ENCODE peak calls at places on chromosomes 16 and 17, in nine cellular contexts. V is transverse colon, Z is GM12878, D is endothelial cell of umbilical vein, R is esophagus muscularis mucosa, N is H1, M is spleen, J is K562, E is stomach. T is an unnamed sample.

GRCh38 chr17:61058066-61058465 is 341.6 kb upstream of the TBX2 start:
- DNase-seq in V (no peak), Z (no peak), D (no peak), R (no peak), N (no peak), M (no peak), J (no peak), E (no peak), T (no peak)

GRCh38 chr17:44911133-44912001 is 3.9 kb downstream of the GFAP start:
- DNase-seq in V (peak), Z (no peak), D (peak), R (no peak), N (peak), M (peak), J (peak), E (peak), T (no peak)

GRCh38 chr16:81380932-81381331 is 63.7 kb upstream of the CMIP start:
- DNase-seq in V (no peak), Z (no peak), D (no peak), R (no peak), N (no peak), M (no peak), J (no peak), E (no peak), T (no peak)

GRCh38 chr17:34781571-34782108 is 179.6 kb downstream of the CCT6B start:
- DNase-seq in V (no peak), Z (no peak), D (no peak), R (no peak), N (no peak), M (no peak), J (no peak), E (no peak), T (no peak)

GRCh38 chr17:69908599-69909368 is 166.2 kb upstream of the KCNJ16 start:
- DNase-seq in V (no peak), Z (no peak), D (no peak), R (no peak), N (no peak), M (no peak), J (peak), E (no peak), T (no peak)

GRCh38 chr16:2042666-2043295 is 4.9 kb downstream of the NTHL1 start:
- DNase-seq in V (no peak), Z (no peak), D (no peak), R (no peak), N (no peak), M (no peak), J (peak), E (no peak), T (no peak)

GRCh38 chr17:75047398-75048098 is 523 bp downstream of the KCTD2 start:
- DNase-seq in V (peak), Z (no peak), D (peak), R (no peak), N (no peak), M (peak), J (peak), E (no peak), T (peak)

GRCh38 chr17:76053230-76054111 is 18.8 kb downstream of the SRP68 start:
- DNase-seq in V (no peak), Z (no peak), D (peak), R (no peak), N (no peak), M (no peak), J (peak), E (no peak), T (no peak)

GRCh38 chr16:73846292-73846849 is 450.2 kb upstream of the PSMD7 start:
- DNase-seq in V (no peak), Z (no peak), D (no peak), R (no peak), N (peak), M (no peak), J (no peak), E (no peak), T (no peak)

GRCh38 chr17:82463391-82463790 is 4.8 kb downstream of the NARF start:
- DNase-seq in V (no peak), Z (no peak), D (no peak), R (no peak), N (no peak), M (no peak), J (no peak), E (no peak), T (no peak)

GRCh38 chr17:28982191-28982793 is 23.5 kb downstream of the SEZ6 start:
- DNase-seq in V (peak), Z (peak), D (peak), R (no peak), N (no peak), M (peak), J (no peak), E (no peak), T (no peak)

GRCh38 chr16:4945560-4946502 is 8.9 kb upstream of the PPL start:
- DNase-seq in V (no peak), Z (no peak), D (no peak), R (no peak), N (no peak), M (no peak), J (no peak), E (no peak), T (peak)

GRCh38 chr16:68257251-68257905 is 6.9 kb upstream of the SLC7A6 start:
- DNase-seq in V (peak), Z (no peak), D (no peak), R (no peak), N (no peak), M (no peak), J (no peak), E (no peak), T (no peak)

GRCh38 chr16:28304214-28304613 is 11.9 kb downstream of the SBK1 start:
- DNase-seq in V (no peak), Z (no peak), D (peak), R (no peak), N (peak), M (no peak), J (peak), E (peak), T (no peak)

GRCh38 chr17:28701987-28702751 is 9.5 kb downstream of the PROCA1 start:
- DNase-seq in V (no peak), Z (no peak), D (no peak), R (no peak), N (no peak), M (no peak), J (no peak), E (no peak), T (no peak)

GRCh38 chr17:31508310-31509094 is 117.0 kb downstream of the RAB11FIP4 start:
- DNase-seq in V (no peak), Z (peak), D (no peak), R (no peak), N (no peak), M (peak), J (peak), E (peak), T (no peak)

GRCh38 chr16:68411086-68411485 is 37.2 kb downstream of the SMPD3 start:
- DNase-seq in V (no peak), Z (no peak), D (no peak), R (no peak), N (no peak), M (peak), J (no peak), E (no peak), T (no peak)

GRCh38 chr16:14576532-14576931 is 53.5 kb downstream of the PARN start:
- DNase-seq in V (no peak), Z (no peak), D (no peak), R (no peak), N (no peak), M (no peak), J (no peak), E (no peak), T (no peak)

GRCh38 chr16:23745263-23745662 is 9.6 kb upstream of the CHP2 start:
- DNase-seq in V (no peak), Z (no peak), D (no peak), R (no peak), N (no peak), M (no peak), J (no peak), E (no peak), T (no peak)

GRCh38 chr16:47990676-47991075 is 165.1 kb downstream of the ABCC12 start:
- DNase-seq in V (no peak), Z (no peak), D (no peak), R (peak), N (no peak), M (no peak), J (no peak), E (no peak), T (no peak)

GRCh38 chr17:31486351-31487062 is 95.0 kb downstream of the RAB11FIP4 start:
- DNase-seq in V (peak), Z (no peak), D (no peak), R (no peak), N (no peak), M (peak), J (no peak), E (peak), T (no peak)

GRCh38 chr16:51245306-51245705 is 94.2 kb upstream of the SALL1 start:
- DNase-seq in V (no peak), Z (no peak), D (no peak), R (no peak), N (no peak), M (no peak), J (no peak), E (no peak), T (no peak)

GRCh38 chr17:72455562-72455961 is 334.7 kb downstream of the SOX9 start:
- DNase-seq in V (no peak), Z (no peak), D (no peak), R (no peak), N (no peak), M (peak), J (no peak), E (no peak), T (no peak)

DNA sequence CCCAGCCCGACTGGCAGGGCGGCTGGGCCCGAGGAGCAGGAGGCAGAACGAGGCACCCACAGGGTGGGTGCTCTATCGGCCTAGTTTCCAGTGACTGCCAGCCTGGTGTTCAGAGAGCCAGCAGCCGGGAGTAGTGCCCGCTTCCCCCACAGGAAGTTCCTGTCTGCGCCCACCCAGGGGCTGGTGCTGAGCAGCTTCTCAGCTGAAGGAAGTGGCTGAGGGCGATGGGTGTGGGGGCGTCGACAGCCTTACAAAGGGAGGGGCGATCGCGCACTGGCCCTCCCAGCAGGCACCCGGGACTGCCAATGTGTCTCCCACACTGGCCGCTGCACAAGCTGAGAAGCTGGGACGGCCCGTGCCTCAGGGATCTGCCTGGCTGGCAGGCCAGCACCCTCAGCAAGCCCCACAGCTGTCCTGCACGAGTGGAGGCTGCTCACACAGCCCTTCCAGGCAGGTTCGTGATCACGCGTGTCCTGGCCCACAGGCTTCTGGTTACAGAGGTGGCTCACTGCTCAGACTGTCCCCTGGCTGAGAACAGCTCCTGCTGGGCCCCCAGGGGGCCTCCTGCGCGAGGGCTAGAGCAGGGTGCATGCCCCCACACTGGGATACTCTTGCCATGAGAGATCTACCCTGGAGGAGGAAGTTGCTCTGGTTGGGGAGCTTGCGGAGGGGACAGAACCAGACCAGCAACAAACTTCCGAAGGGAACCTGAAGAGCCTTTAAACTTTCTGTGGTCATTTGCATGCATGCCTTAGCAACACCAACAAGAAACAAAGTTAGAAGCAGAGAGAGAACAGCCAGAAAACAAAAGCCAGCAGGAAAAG is 2.5 kb downstream of the RNF166 start:
- DNase-seq in V (peak), Z (no peak), D (peak), R (no peak), N (no peak), M (peak), J (no peak), E (peak), T (no peak)
- TF ChIP-seq POLR2AphosphoS5 in V (no peak), Z (no peak), D (peak), R (no peak), N (no peak), M (peak), J (no peak), E (peak), T (no peak)

GRCh38 chr17:48542956-48543853 is 1.7 kb downstream of the HOXB2 start:
- DNase-seq in V (peak), Z (no peak), D (peak), R (no peak), N (peak), M (no peak), J (peak), E (no peak), T (no peak)

GRCh38 chr17:48543854-48544355 is 1.0 kb downstream of the HOXB2 start:
- DNase-seq in V (no peak), Z (no peak), D (no peak), R (no peak), N (no peak), M (no peak), J (no peak), E (no peak), T (no peak)

GRCh38 chr17:48541574-48542113 is 3.3 kb downstream of the HOXB2 start:
- DNase-seq in V (peak), Z (no peak), D (no peak), R (no peak), N (peak), M (no peak), J (peak), E (no peak), T (peak)

GRCh38 chr17:48541036-48541573 is 3.8 kb downstream of the HOXB2 start:
- DNase-seq in V (no peak), Z (no peak), D (peak), R (no peak), N (no peak), M (no peak), J (peak), E (no peak), T (no peak)

GRCh38 chr17:48542114-48542955 is 2.6 kb downstream of the HOXB2 start:
- DNase-seq in V (no peak), Z (no peak), D (peak), R (no peak), N (no peak), M (no peak), J (peak), E (no peak), T (no peak)
- TF ChIP-seq POLR2A in V (no peak), Z (no peak), D (no peak), R (no peak), N (no peak), M (no peak), J (peak), E (no peak), T (no peak)

GRCh38 chr17:57889252-57889651 is 39.4 kb upstream of the MRPS23 start:
- DNase-seq in V (no peak), Z (no peak), D (no peak), R (no peak), N (no peak), M (no peak), J (no peak), E (no peak), T (no peak)
- H3K27ac ChIP-seq in V (peak), Z (no peak), D (peak), R (peak), N (no peak), M (no peak), J (no peak), E (peak), T (peak)

DNA sequence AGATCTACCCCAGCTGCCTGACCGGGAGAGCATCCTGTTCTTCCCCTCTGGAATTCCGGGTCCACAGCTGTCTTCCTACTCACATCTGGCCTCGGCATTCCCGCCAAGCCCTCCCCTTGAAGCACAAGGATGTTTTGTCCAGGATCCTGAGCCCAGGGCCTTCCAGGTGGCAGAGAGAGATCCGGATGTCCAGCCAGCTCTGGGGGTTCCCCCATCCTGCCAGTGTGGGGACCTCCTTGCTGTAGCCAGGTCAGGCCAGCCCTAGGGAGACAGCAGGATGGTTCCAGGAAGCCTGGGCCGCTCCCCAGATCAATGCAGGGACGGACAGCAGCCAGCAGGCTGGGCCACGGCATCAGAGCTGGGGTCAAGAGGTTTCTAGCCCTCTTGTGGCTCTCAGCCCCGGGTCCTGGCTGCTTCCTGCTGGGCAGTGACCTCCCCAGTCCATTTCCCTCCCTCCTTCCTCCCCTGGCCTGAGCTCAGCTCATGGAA is 55.3 kb downstream of the SOCS3 start:
- DNase-seq in V (no peak), Z (no peak), D (peak), R (no peak), N (no peak), M (no peak), J (no peak), E (no peak), T (peak)
- TF ChIP-seq POLR2AphosphoS5 in V (no peak), Z (no peak), D (no peak), R (peak), N (no peak), M (peak), J (no peak), E (no peak), T (no peak)

GRCh38 chr17:63419949-63420867 is 25.9 kb downstream of the CYB561 start:
- DNase-seq in V (no peak), Z (no peak), D (peak), R (no peak), N (no peak), M (no peak), J (peak), E (no peak), T (no peak)
- TF ChIP-seq POLR2A in V (no peak), Z (no peak), D (peak), R (no peak), N (no peak), M (no peak), J (no peak), E (no peak), T (no peak)

DNA sequence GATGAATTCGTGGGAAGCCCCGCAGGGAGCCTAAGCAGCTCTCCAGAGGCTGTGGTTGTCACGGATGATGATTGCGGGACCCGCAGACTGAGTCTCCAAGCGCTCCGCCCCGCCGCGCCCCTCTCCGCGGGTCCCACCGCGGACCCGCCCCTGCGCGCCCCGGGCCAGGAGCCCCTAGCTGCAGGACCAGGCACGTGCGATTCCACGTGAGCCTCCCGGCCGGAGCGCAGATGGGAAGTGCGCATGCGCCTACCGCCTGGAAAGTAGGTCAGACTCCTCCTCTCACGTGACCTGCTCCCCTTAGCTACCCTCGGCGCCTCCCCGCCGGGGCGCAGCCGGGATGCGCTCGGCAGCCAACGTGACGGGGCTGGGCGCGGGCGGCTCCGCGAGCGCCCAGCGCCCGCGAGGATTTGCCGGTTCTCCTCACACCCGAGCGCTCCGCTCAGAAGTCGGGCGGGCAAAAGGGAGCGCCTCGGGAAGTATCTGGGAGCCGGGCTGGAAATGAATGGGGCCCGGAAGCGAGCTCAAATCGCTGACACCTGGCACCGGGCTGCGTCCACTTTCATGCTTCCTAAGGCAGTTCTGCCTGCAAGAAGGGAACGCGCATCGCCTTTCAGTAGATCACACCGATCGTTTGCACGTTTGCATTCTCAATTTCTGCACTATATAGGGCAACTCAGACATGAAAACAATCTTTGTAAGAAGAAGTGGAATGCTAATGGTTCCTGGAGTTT is 26.4 kb upstream of the HLF start:
- DNase-seq in V (peak), Z (peak), D (peak), R (peak), N (peak), M (peak), J (peak), E (peak), T (peak)
- H3K27ac ChIP-seq in V (peak), Z (no peak), D (no peak), R (peak), N (no peak), M (peak), J (peak), E (peak), T (peak)

GRCh38 chr17:63478814-63479494 is 2.1 kb downstream of the ACE start:
- DNase-seq in V (peak), Z (no peak), D (peak), R (no peak), N (peak), M (peak), J (peak), E (peak), T (peak)
- TF ChIP-seq POLR2AphosphoS5 in V (peak), Z (no peak), D (no peak), R (peak), N (no peak), M (no peak), J (no peak), E (peak), T (peak)

GRCh38 chr16:85638248-85638647 is 25.1 kb downstream of the GSE1 start:
- DNase-seq in V (no peak), Z (no peak), D (no peak), R (no peak), N (no peak), M (no peak), J (no peak), E (no peak), T (no peak)

GRCh38 chr16:85640254-85640558 is 27.1 kb downstream of the GSE1 start:
- DNase-seq in V (no peak), Z (no peak), D (no peak), R (no peak), N (no peak), M (no peak), J (no peak), E (no peak), T (no peak)

GRCh38 chr16:85638695-85639409 is 25.7 kb downstream of the GSE1 start:
- DNase-seq in V (no peak), Z (no peak), D (no peak), R (no peak), N (no peak), M (no peak), J (no peak), E (peak), T (no peak)

GRCh38 chr16:85640606-85641005 is 27.5 kb downstream of the GSE1 start:
- DNase-seq in V (no peak), Z (no peak), D (no peak), R (no peak), N (no peak), M (no peak), J (no peak), E (no peak), T (no peak)

GRCh38 chr16:85639529-85640253 is 26.6 kb downstream of the GSE1 start:
- DNase-seq in V (no peak), Z (no peak), D (no peak), R (no peak), N (no peak), M (no peak), J (no peak), E (peak), T (peak)
- TF ChIP-seq POLR2A in V (no peak), Z (no peak), D (no peak), R (no peak), N (no peak), M (no peak), J (no peak), E (no peak), T (no peak)

DNA sequence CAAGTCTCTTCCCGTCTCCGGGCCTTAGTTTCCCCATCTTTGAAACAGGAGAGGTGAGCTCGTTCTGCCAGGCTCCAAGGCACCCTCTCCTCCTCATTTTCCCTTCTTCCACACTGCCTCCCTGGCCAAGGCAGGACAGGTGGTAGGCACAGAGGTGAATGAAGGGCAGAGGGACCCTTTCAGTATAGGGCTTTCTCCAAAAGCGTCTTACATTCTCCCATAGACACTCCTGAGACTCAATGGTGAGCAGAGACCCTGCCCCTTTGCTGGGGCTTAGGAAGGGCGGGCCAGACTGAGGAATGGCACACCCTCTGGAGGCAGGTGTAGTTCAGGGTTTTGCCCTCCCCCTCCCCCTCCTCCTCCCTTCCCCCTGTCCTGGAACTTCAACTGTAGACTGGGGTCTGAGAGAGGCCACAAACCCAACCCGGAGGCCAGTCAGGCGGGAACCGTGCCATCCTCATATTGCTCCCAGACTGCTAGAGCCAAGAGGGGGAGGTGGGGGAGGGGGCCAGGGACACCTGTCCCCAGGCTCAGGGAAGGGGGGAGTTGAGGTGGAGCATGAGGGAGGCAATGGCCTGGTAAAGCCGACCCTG is 1.9 kb downstream of the PLEKHH3 start:
- DNase-seq in V (peak), Z (no peak), D (no peak), R (no peak), N (peak), M (no peak), J (no peak), E (peak), T (no peak)
- H3K27ac ChIP-seq in V (peak), Z (peak), D (no peak), R (peak), N (no peak), M (no peak), J (peak), E (peak), T (peak)